ENCODE peak calls at places on chromosome 7, in five cellular contexts. L, N, Y, E and O are unnamed samples. For H3K9me3, the result is how much of the 10 kb centered on the place peaks cover.

GRCh38 chr7:66265566-66265965 is 60.4 kb downstream of the TPST1 start:
- DNase-seq in L (no peak), E (no peak), N (no peak), Y (peak), O (no peak)

GRCh38 chr7:140541513-140542192 is 62.3 kb upstream of the MKRN1 start:
- DNase-seq in E (no peak), Y (peak), N (peak), L (peak), O (no peak)

GRCh38 chr7:63789378-63790176 is 209.1 kb upstream of the ZNF722 start:
- DNase-seq in E (no peak), N (no peak), L (no peak), Y (no peak), O (no peak)

GRCh38 chr7:45660201-45660900 is 86.2 kb downstream of the ADCY1 start:
- DNase-seq in L (no peak), E (no peak), Y (no peak), N (no peak), O (no peak)

GRCh38 chr7:101650579-101651081 is 21.5 kb upstream of the MYL10 start:
- DNase-seq in N (no peak), L (no peak), E (no peak), Y (peak), O (no peak)

GRCh38 chr7:56810466-56810865 is 321.8 kb downstream of the ZNF479 start:
- DNase-seq in Y (no peak), N (no peak), E (no peak), L (no peak), O (peak)

GRCh38 chr7:155506854-155507337 is 39.5 kb downstream of the CNPY1 start:
- DNase-seq in N (no peak), L (no peak), E (no peak), Y (peak), O (no peak)

GRCh38 chr7:36747251-36747968 is 23.1 kb upstream of the AOAH start:
- DNase-seq in E (no peak), N (no peak), L (no peak), Y (peak), O (no peak)

GRCh38 chr7:91892821-91893340 is 12.4 kb upstream of the MTERF1 start:
- DNase-seq in E (no peak), L (no peak), N (peak), Y (peak), O (no peak)

GRCh38 chr7:98283887-98284222 is 2.4 kb downstream of the BRI3 start:
- DNase-seq in Y (peak), N (no peak), E (no peak), L (no peak), O (peak)

GRCh38 chr7:158263964-158264748 is 323.5 kb downstream of the PTPRN2 start:
- DNase-seq in L (peak), N (no peak), E (no peak), Y (no peak), O (peak)
- H3K9me3 ChIP-seq in L (under half), N (under half), E (under half), Y (under half), O (under half)

GRCh38 chr7:158209435-158209834 is 378.2 kb downstream of the PTPRN2 start:
- DNase-seq in L (no peak), Y (no peak), N (no peak), E (no peak), O (no peak)
- H3K9me3 ChIP-seq in L (under half), Y (under half), N (under half), E (under half), O (under half)

GRCh38 chr7:77822269-77822668 is 23.7 kb downstream of the PHTF2 start:
- DNase-seq in N (no peak), E (no peak), L (no peak), Y (no peak), O (no peak)
- H3K9me3 ChIP-seq in N (under half), E (under half), L (under half), Y (under half), O (under half)

GRCh38 chr7:157611341-157611740 is 274.5 kb downstream of the DNAJB6 start:
- DNase-seq in L (no peak), E (no peak), Y (no peak), N (no peak), O (no peak)

GRCh38 chr7:157609516-157609915 is 272.7 kb downstream of the DNAJB6 start:
- DNase-seq in Y (no peak), E (no peak), L (no peak), N (no peak), O (peak)

GRCh38 chr7:157612009-157612663 is 275.3 kb downstream of the DNAJB6 start:
- DNase-seq in E (no peak), L (no peak), N (no peak), Y (no peak), O (peak)

GRCh38 chr7:157610671-157611295 is 274.0 kb downstream of the DNAJB6 start:
- DNase-seq in E (no peak), L (no peak), Y (no peak), N (no peak), O (peak)

GRCh38 chr7:157609932-157610640 is 273.3 kb downstream of the DNAJB6 start:
- DNase-seq in N (no peak), E (no peak), Y (no peak), L (no peak), O (peak)
- H3K9me3 ChIP-seq in N (under half), E (under half), Y (under half), L (under half), O (under half)

DNA sequence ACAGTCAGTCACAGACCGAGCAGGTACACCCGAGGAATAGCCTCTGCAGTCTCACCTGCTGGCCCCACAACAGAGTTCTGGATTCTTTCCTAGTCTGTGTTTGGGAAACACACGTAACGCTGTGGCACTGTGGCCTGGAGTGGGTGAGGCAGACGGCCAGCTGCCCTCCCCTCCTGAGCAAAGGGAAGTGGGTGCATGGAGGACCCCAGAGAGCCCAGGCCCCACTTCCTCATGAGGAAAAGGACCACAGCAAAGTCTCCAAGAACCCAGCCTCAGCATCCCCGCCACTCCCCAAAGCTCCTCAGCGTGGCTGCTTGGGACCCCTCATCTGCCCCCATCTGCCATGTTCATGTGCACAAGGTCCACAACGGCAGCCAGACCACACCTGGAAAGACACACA is 530.2 kb downstream of the PTPRN2 start:
- DNase-seq in E (no peak), Y (no peak), N (no peak), L (no peak), O (peak)
- H3K9me3 ChIP-seq in E (under half), Y (under half), N (under half), L (under half), O (under half)

DNA sequence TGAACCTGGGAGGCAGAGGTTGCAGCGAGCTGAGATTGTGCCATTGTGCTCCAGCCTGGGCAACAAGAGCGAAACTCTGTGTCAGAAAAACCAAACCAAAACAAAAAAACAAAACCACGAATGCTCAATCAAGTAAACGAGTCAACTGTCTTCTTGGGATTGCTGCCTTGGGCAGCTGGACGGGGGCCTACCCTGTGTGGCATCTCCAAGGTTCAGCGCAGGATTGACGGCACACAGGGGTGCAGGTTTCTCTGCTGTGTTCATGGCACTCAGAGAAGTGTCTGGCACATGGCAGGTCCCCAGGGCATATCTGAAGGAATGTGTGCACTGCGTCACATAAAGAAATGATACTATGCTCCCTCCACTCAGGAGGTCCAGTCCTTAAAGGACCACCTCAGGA is 25.2 kb upstream of the CRYGN start:
- DNase-seq in N (no peak), Y (no peak), E (no peak), L (no peak), O (no peak)
- H3K9me3 ChIP-seq in N (under half), Y (under half), E (under half), L (under half), O (under half)

DNA sequence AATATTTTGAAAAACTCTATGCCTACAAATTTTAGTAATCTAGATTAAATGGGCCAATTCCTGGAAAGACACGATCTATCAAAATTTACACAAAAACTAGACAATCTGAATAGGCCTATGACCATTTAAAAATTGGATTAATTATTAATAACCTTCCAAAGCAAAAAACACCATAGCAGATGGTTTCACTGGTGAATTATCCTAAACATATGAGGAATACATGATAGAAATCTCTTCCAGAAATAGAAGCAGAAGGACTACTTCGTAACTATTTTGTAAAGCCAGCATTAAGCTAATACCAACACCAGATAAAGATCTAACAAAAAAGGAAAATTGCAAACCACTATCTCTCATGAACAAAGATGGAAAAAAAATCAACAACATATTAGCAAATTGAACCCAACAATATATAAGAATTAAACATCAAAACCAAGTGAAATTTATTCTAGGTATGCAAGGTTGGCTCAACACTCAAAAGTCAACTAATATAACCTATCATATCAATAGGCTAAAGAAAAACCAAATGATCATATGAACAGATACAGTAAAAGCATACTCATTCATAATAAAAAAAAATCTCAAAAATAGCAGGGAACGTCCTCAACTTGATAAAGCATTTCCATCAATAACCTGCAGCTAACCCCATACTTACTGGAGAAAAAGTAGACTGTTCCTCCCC is 16.3 kb downstream of the WASL start:
- DNase-seq in N (no peak), L (no peak), E (no peak), Y (no peak), O (no peak)
- H3K9me3 ChIP-seq in N (under half), L (under half), E (under half), Y (under half), O (under half)

DNA sequence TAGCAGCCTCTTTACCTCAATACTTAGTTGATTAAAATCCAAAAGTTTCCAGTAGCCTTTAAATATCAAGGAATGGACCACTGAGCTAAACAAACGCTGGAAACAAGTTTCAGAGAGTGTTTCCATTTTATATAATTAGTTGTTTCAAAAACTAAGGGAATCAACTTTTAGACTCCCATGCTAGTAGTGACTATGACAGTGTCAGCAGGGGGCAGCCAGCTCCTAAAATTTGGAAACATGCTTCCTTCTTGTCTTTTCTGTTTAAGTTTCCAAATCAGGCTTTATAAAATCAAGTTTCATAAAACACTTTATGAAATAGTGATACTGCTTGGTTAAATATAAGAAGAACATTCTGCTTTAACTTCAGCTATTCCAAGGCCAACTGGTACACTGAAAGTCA is 138.2 kb upstream of the TMEM229A start:
- DNase-seq in L (no peak), Y (no peak), E (no peak), N (peak), O (no peak)
- H3K9me3 ChIP-seq in L (under half), Y (under half), E (under half), N (under half), O (under half)